ENCODE peak calls at places on chromosomes 6 and 20, in eight cellular contexts. K is heart right ventricle, O is foreskin fibroblast, M is epithelial cell of proximal tubule, T is adipocyte, I is cardiac muscle cell, W is dorsolateral prefrontal cortex, Q is upper lobe of right lung. H is an unnamed sample.
A peak's percentile ranks its signal among the peaks of the same experiment; 100 is the strongest.

GRCh38 chr6:112270756-112271155 is 16.4 kb upstream of the LAMA4 start:
- DNase-seq in W (no peak), O (no peak), K (no peak), T (no peak), I (no peak), Q (no peak), M (no peak), H (no peak)

GRCh38 chr6:11346516-11346915 is 114.0 kb upstream of the NEDD9 start:
- DNase-seq in O (no peak), M (peak; percentile 76), W (no peak), I (peak; percentile 12), K (no peak), T (no peak), Q (no peak), H (no peak)

GRCh38 chr20:57205625-57206219 is 60.7 kb downstream of the BMP7 start:
- DNase-seq in Q (no peak), K (no peak), I (no peak), T (peak; percentile 34), W (no peak), O (peak; percentile 67), M (peak; percentile 22), H (no peak)

GRCh38 chr6:2771021-2771558 is 5.9 kb downstream of the WRNIP1 start:
- DNase-seq in T (peak; percentile 63), K (no peak), I (no peak), M (no peak), W (no peak), O (peak; percentile 22), Q (no peak), H (no peak)

GRCh38 chr6:101539510-101540245 is 146.2 kb downstream of the GRIK2 start:
- DNase-seq in O (peak; percentile 73), K (no peak), W (no peak), Q (no peak), M (no peak), T (peak; percentile 70), I (no peak), H (no peak)

GRCh38 chr20:61806995-61807394 is 258.7 kb downstream of the TAF4 start:
- DNase-seq in W (no peak), K (no peak), Q (peak; percentile 55), T (no peak), O (no peak), I (no peak), M (no peak), H (no peak)

GRCh38 chr6:143743256-143744166 is 65.7 kb downstream of the PHACTR2 start:
- DNase-seq in T (no peak), K (no peak), I (peak; percentile 3), W (no peak), Q (no peak), O (peak; percentile 39), M (no peak), H (peak; percentile 41)

GRCh38 chr6:13383280-13384163 is 55.2 kb upstream of the TBC1D7 start:
- DNase-seq in O (no peak), T (peak; percentile 51), Q (no peak), K (no peak), M (no peak), I (no peak), W (no peak), H (no peak)

GRCh38 chr6:14767176-14767575 is 478.7 kb upstream of the JARID2 start:
- DNase-seq in I (no peak), W (peak; percentile 8), M (no peak), O (peak; percentile 64), T (no peak), K (no peak), Q (no peak), H (no peak)

GRCh38 chr6:69627625-69628024 is 169.2 kb downstream of the LMBRD1 start:
- DNase-seq in Q (no peak), T (no peak), M (no peak), O (no peak), I (no peak), W (no peak), K (no peak), H (no peak)

GRCh38 chr20:63641146-63641791 is 12.0 kb downstream of the STMN3 start:
- DNase-seq in W (no peak), T (no peak), I (no peak), M (no peak), Q (no peak), O (no peak), K (peak; percentile 48), H (no peak)

GRCh38 chr20:61761453-61762207 is 304.1 kb downstream of the TAF4 start:
- DNase-seq in T (no peak), I (no peak), W (no peak), Q (peak; percentile 48), M (no peak), K (no peak), O (no peak), H (no peak)

GRCh38 chr20:52649727-52650126 is 322.4 kb upstream of the TSHZ2 start:
- DNase-seq in T (no peak), I (no peak), M (no peak), Q (no peak), W (no peak), K (no peak), O (no peak), H (no peak)

GRCh38 chr6:168887621-168888020 is 366.0 kb downstream of the THBS2 start:
- DNase-seq in W (no peak), K (no peak), O (no peak), I (no peak), M (no peak), Q (no peak), T (no peak), H (no peak)
- H3K4me3 ChIP-seq in W (no peak overlapping the region), K (no peak overlapping the region), O (no peak overlapping the region), I (no peak overlapping the region), M (no peak overlapping the region), Q (no peak overlapping the region), T (no peak overlapping the region), H (no peak overlapping the region)

GRCh38 chr20:45413479-45413878 is 2.5 kb upstream of the PIGT start:
- DNase-seq in O (no peak), M (no peak), I (no peak), W (no peak), T (no peak), Q (no peak), K (no peak), H (no peak)

GRCh38 chr20:45419188-45420091 is 3.5 kb downstream of the PIGT start:
- DNase-seq in W (no peak), O (peak; percentile 93), I (no peak), Q (no peak), K (peak; percentile 40), T (peak; percentile 64), M (peak; percentile 92), H (peak; percentile 79)

GRCh38 chr20:45420125-45420524 is 4.2 kb downstream of the PIGT start:
- DNase-seq in T (no peak), W (no peak), K (no peak), O (no peak), M (no peak), I (no peak), Q (no peak), H (no peak)

GRCh38 chr20:45415822-45416637 is at the start of gene PIGT:
- DNase-seq in I (peak; percentile 93), T (peak; percentile 93), K (peak; percentile 84), W (peak; percentile 92), Q (peak; percentile 92), O (peak; percentile 91), M (no peak), H (peak; percentile 87)

GRCh38 chr20:45416917-45417316 is 976 bp downstream of the PIGT start:
- DNase-seq in Q (no peak), T (no peak), O (no peak), M (no peak), I (no peak), W (no peak), K (no peak), H (no peak)
- H3K4me3 ChIP-seq in Q (peak overlapping the region; percentile 100), T (peak overlapping the region; percentile 95), O (peak overlapping the region; percentile 88), M (peak overlapping the region; percentile 85), I (peak overlapping the region; percentile 78), W (peak overlapping the region; percentile 96), K (peak overlapping the region; percentile 93), H (peak overlapping the region; percentile 97)

DNA sequence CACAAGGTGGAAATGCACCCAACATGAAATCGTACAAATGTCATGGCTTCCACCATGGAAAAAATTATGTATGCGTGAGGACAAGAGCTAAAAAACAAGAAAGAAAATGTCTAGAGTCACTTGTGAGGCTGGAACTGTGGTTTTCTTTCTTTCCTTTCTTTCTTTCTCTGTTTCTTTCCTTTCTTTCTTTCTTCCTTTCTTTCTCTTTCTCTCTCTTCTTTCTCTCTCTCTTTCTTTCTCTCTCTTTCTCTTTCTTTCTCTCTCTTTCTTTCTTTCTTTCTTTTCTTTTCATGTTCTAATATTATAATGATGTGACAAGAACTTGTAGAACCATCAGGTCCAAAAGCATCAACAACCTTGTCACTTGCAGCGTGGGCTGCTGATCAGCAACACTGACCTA is 28.4 kb downstream of the ZNF311 start:
- DNase-seq in T (no peak), O (no peak), W (no peak), Q (no peak), M (no peak), I (no peak), K (no peak), H (no peak)
- H3K4me3 ChIP-seq in T (peak overlapping the region; percentile 76), O (no peak overlapping the region), W (no peak overlapping the region), Q (no peak overlapping the region), M (no peak overlapping the region), I (no peak overlapping the region), K (no peak overlapping the region), H (no peak overlapping the region)

DNA sequence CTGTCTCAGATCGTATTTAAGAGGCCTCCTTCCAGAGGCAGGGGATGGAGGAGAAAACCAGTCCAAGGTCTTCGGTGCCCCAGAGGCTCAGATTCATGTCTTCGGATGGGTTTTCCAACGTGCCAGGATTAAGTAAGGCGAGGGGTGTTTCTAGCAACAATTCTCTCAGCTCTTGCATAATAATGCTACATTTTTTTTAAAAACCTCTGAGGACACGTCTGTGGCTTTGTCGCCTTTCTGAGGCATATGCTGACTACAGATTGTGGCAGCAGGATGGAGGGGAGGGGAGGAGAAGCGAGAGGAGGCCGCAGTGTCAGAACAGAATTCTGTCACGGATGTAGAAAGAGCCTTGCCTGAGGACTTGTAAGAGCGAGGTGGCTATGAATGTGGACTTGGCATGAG is 17.7 kb upstream of the CCDC167 start:
- DNase-seq in T (peak; percentile 19), M (no peak), K (no peak), O (peak; percentile 49), I (no peak), Q (no peak), W (peak; percentile 69), H (no peak)
- H3K4me3 ChIP-seq in T (no peak overlapping the region), M (no peak overlapping the region), K (no peak overlapping the region), O (no peak overlapping the region), I (no peak overlapping the region), Q (no peak overlapping the region), W (no peak overlapping the region), H (no peak overlapping the region)

GRCh38 chr20:4153661-4154238 is 138.4 kb upstream of the RNF24 start:
- DNase-seq in I (no peak), O (no peak), W (no peak), M (no peak), K (no peak), T (no peak), Q (peak; percentile 36), H (no peak)
- H3K4me3 ChIP-seq in I (no peak overlapping the region), O (no peak overlapping the region), W (no peak overlapping the region), M (no peak overlapping the region), K (no peak overlapping the region), T (no peak overlapping the region), Q (no peak overlapping the region), H (no peak overlapping the region)